ENCODE peak calls at places on chromosome 10, in six cellular contexts. U, M, I, K, N and L are unnamed samples.

GRCh38 chr10:105473170-105473569 is 832.1 kb downstream of the SORCS3 start:
- DNase-seq in U (peak), M (no peak), I (no peak), K (no peak), N (no peak), L (no peak)

GRCh38 chr10:114603303-114603702 is 54.8 kb downstream of the ABLIM1 start:
- DNase-seq in U (no peak), M (no peak), I (no peak), K (no peak), N (no peak), L (no peak)

GRCh38 chr10:22042557-22043326 is 39.2 kb upstream of the DNAJC1 start:
- DNase-seq in U (peak), M (no peak), I (peak), K (no peak), N (peak), L (no peak)

GRCh38 chr10:80500572-80501380 is 36.9 kb upstream of the SH2D4B start:
- DNase-seq in U (no peak), M (peak), I (peak), K (peak), N (peak), L (no peak)

GRCh38 chr10:93081834-93082233 is 8.1 kb downstream of the CYP26A1 start:
- DNase-seq in U (no peak), M (no peak), I (no peak), K (no peak), N (no peak), L (no peak)

GRCh38 chr10:24957624-24958435 is 5.4 kb upstream of the PRTFDC1 start:
- DNase-seq in U (no peak), M (no peak), I (peak), K (no peak), N (no peak), L (no peak)

GRCh38 chr10:63757067-63757466 is 235.9 kb downstream of the REEP3 start:
- DNase-seq in U (no peak), M (no peak), I (no peak), K (no peak), N (no peak), L (no peak)

GRCh38 chr10:46235705-46236536 is 50.9 kb upstream of the ANTXRL start:
- DNase-seq in U (no peak), M (no peak), I (no peak), K (no peak), N (no peak), L (no peak)

GRCh38 chr10:3708830-3709229 is 76.2 kb downstream of the KLF6 start:
- DNase-seq in U (no peak), M (no peak), I (no peak), K (no peak), N (no peak), L (no peak)

GRCh38 chr10:111953949-111954348 is 229.6 kb downstream of the GPAM start:
- DNase-seq in U (no peak), M (no peak), I (no peak), K (no peak), N (no peak), L (no peak)

GRCh38 chr10:17438583-17438982 is 15.8 kb downstream of the ST8SIA6 start:
- DNase-seq in U (no peak), M (no peak), I (no peak), K (no peak), N (no peak), L (no peak)

GRCh38 chr10:101708073-101708472 is 13.1 kb upstream of the FBXW4 start:
- DNase-seq in U (no peak), M (no peak), I (no peak), K (no peak), N (no peak), L (no peak)

GRCh38 chr10:101710793-101711192 is 15.8 kb upstream of the FBXW4 start:
- DNase-seq in U (no peak), M (no peak), I (no peak), K (no peak), N (no peak), L (no peak)

GRCh38 chr10:101710064-101710695 is 15.2 kb upstream of the FBXW4 start:
- DNase-seq in U (peak), M (no peak), I (no peak), K (no peak), N (peak), L (no peak)

GRCh38 chr10:101708870-101709269 is 13.9 kb upstream of the FBXW4 start:
- DNase-seq in U (no peak), M (no peak), I (no peak), K (peak), N (no peak), L (no peak)

GRCh38 chr10:101709359-101710063 is 14.5 kb upstream of the FBXW4 start:
- DNase-seq in U (no peak), M (no peak), I (no peak), K (no peak), N (no peak), L (no peak)
- H3K4me3 ChIP-seq in U (no peak), M (no peak), I (no peak), K (no peak), N (no peak), L (no peak)

DNA sequence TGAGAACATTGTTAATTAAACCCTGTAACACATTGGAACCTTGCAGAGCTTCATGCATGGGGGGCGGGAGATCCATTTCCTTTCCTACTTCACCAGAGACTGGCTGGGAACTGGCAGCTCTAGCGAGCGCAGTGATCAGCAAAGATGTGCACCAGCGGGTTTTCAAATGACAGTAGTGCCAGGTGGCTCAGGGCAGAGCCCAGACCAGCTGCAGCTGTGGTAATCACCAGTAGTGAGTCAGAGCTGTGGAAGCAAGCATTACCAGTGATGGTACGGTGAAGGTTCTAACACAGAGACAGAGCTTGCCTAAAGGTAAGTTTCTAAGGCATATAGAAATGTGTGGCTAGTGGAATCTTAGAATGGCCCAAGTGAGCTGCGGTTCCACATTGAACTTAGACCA is 1009.7 kb upstream of the CELF2 start:
- DNase-seq in U (no peak), M (peak), I (no peak), K (no peak), N (no peak), L (peak)
- H3K4me3 ChIP-seq in U (no peak), M (no peak), I (no peak), K (no peak), N (no peak), L (no peak)

GRCh38 chr10:33196710-33197406 is 137.6 kb downstream of the NRP1 start:
- DNase-seq in U (no peak), M (no peak), I (peak), K (no peak), N (no peak), L (peak)
- H3K4me3 ChIP-seq in U (no peak), M (no peak), I (peak), K (no peak), N (no peak), L (no peak)

GRCh38 chr10:89301231-89301630 is 615 bp upstream of the IFIT2 start:
- DNase-seq in U (no peak), M (peak), I (peak), K (peak), N (no peak), L (no peak)

GRCh38 chr10:89306019-89306418 is 4.2 kb downstream of the IFIT2 start:
- DNase-seq in U (no peak), M (no peak), I (no peak), K (no peak), N (no peak), L (no peak)

GRCh38 chr10:89301721-89302445 is at the start of gene IFIT2:
- DNase-seq in U (no peak), M (peak), I (peak), K (peak), N (peak), L (no peak)

GRCh38 chr10:89303161-89303560 is 1.3 kb downstream of the IFIT2 start:
- DNase-seq in U (no peak), M (no peak), I (no peak), K (no peak), N (no peak), L (no peak)

GRCh38 chr10:89302628-89303027 is 782 bp downstream of the IFIT2 start:
- DNase-seq in U (no peak), M (no peak), I (no peak), K (no peak), N (no peak), L (no peak)
- H3K4me3 ChIP-seq in U (no peak), M (peak), I (no peak), K (peak), N (no peak), L (no peak)

DNA sequence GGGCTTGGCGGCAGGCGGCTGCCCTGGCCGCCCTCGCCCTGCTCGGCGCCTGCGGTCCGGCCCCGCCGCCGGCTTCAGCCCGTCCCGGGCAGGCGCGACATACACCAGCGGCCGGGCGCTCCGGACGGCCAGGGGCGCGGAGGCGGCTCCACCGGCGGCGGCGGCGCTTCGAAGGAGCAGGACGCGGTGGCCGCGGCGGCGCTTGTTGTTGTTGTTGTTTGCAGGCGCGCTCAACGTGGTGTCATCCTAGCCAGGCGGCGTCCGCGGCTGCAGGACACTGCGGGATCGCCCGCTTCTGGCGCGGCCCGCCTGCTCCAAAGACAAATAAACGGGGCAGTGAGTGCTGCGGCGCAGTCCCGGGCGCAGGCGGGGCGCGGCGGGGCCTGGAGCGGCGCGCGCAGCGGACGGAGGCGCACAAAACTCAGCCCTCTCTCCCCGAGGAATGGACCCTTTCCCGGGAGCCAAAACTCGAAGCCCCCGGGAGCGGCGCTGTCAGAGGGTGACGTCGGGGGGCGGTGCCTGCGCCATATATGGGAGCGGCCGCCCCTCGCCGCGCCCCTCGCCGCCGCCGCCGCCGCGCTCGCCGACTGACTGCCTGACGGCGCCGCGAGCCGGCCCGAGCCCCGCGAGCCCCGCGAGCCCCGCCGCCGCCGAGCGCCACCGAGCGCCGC is at the start of gene EBF3:
- DNase-seq in U (peak), M (no peak), I (peak), K (peak), N (peak), L (no peak)
- H3K4me3 ChIP-seq in U (peak), M (no peak), I (peak), K (peak), N (peak), L (peak)

DNA sequence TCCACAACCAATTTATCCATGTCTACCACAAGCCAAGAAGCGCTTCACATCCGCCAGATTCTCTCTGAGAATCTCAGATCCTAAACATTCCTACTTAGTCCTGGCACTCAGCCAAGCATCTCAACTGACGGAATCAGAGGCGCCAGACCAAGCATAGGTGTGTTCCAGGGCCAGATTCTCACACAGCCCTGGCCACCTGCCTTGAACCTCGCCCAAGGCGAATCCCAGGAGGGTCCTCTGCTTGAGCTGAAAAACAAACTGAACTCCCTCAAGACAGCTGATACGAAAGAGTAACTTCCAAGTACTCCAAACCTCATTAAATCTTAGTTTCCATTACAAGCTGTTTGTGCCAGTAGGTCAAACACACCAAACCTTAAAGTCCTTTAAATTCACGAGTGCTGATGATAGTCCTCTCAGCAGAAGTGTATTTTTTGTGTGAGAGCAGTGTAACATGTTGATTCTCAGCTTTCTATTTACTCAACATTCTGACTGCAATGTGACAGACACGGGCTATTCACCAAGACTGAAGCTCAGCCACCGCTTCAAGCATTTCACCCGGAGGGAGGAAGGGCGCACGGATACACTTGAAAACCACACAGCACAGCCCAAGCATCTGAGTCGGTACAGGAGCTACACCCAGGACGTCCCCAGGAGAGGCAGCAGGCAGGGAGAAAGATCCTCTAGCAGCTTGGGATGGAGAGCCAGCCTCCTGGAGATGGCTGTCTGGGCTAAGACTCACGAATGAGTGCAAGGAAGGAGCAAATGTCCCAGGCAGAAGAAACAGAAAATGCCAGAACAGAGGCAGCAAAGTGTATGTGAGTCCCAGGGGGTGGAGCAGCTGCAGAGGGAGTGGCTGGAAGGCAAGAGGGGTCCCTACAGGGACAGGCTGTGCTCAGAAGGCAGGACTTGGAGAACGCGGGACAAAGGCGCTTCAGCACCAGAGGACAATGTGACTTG is 6.0 kb downstream of the PARD3 start:
- DNase-seq in U (peak), M (no peak), I (no peak), K (no peak), N (peak), L (no peak)
- H3K4me3 ChIP-seq in U (no peak), M (no peak), I (no peak), K (no peak), N (peak), L (no peak)

GRCh38 chr10:100825946-100826660 is 80.7 kb downstream of the PAX2 start:
- DNase-seq in U (no peak), M (no peak), I (no peak), K (peak), N (no peak), L (no peak)

GRCh38 chr10:100826983-100827818 is 81.8 kb downstream of the PAX2 start:
- DNase-seq in U (peak), M (no peak), I (peak), K (peak), N (peak), L (no peak)

GRCh38 chr10:100827819-100828743 is 82.7 kb downstream of the PAX2 start:
- DNase-seq in U (peak), M (peak), I (peak), K (peak), N (peak), L (no peak)

GRCh38 chr10:100825325-100825875 is 80.0 kb downstream of the PAX2 start:
- DNase-seq in U (no peak), M (no peak), I (no peak), K (no peak), N (no peak), L (no peak)

GRCh38 chr10:100826661-100826982 is 81.2 kb downstream of the PAX2 start:
- DNase-seq in U (no peak), M (no peak), I (no peak), K (no peak), N (no peak), L (no peak)
- H3K4me3 ChIP-seq in U (peak), M (no peak), I (peak), K (no peak), N (peak), L (peak)

GRCh38 chr10:127195041-127195506 is 1.3 kb downstream of the INSYN2A start:
- DNase-seq in U (peak), M (no peak), I (peak), K (no peak), N (peak), L (no peak)

GRCh38 chr10:127193125-127193524 is 3.3 kb downstream of the INSYN2A start:
- DNase-seq in U (no peak), M (no peak), I (no peak), K (no peak), N (no peak), L (no peak)

GRCh38 chr10:127195571-127196226 is 692 bp downstream of the INSYN2A start:
- DNase-seq in U (peak), M (no peak), I (peak), K (no peak), N (peak), L (no peak)

GRCh38 chr10:127196227-127196954 is at the start of gene INSYN2A:
- DNase-seq in U (peak), M (no peak), I (peak), K (no peak), N (peak), L (no peak)

DNA sequence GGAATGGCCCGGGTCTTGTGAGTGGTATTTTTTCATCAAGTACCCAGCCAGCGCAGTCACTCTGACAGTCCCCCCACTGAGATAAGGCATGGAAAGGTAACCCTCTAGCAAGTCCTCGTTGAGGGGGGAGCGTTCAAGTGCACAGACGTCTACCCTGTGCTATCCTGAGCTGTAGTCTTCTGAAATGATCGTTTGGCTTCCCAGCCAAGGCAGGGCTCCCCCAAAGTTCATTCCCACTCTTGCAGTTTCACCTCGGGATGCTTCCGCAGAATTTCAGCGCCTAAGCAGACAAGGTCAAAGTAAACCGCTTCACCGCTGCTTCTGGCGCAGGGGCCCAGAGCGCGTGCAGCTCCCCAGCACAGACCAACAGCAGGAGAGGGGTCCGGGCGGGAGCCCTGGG is 1.8 kb downstream of the INSYN2A start:
- DNase-seq in U (no peak), M (no peak), I (no peak), K (no peak), N (no peak), L (no peak)
- H3K4me3 ChIP-seq in U (peak), M (no peak), I (peak), K (no peak), N (peak), L (no peak)